ENCODE peak calls at places on chromosomes 3 and 15, in seven cellular contexts. E is breast epithelium, U is mesothelial cell of epicardium, Y is H1, M is Calu3, F is Panc1, W is HFF-Myc. V is an unnamed sample.
A peak's percentile ranks its signal among the peaks of the same experiment; 100 is the strongest.

GRCh38 chr15:70289191-70289955 is 191.7 kb upstream of the TLE3 start:
- DNase-seq in E (peak; percentile 90), U (no peak), Y (no peak), M (no peak), F (no peak), W (peak; percentile 20), V (peak; percentile 77)

GRCh38 chr3:115927210-115927609 is 303.9 kb downstream of the GAP43 start:
- DNase-seq in E (no peak), U (no peak), Y (no peak), M (no peak), F (no peak), W (no peak), V (no peak)

GRCh38 chr3:17207979-17208378 is 323.2 kb downstream of the PLCL2 start:
- DNase-seq in E (no peak), U (no peak), Y (no peak), M (no peak), F (no peak), W (no peak), V (no peak)

GRCh38 chr3:129529436-129530210 is 1.2 kb downstream of the RHO start:
- DNase-seq in E (no peak), U (no peak), Y (no peak), M (no peak), F (no peak), W (no peak), V (no peak)

GRCh38 chr15:76325704-76326103 is 10.9 kb upstream of the ISL2 start:
- DNase-seq in E (no peak), U (no peak), Y (no peak), M (no peak), F (no peak), W (no peak), V (no peak)

GRCh38 chr3:55416381-55416821 is 70.7 kb downstream of the WNT5A start:
- DNase-seq in E (no peak), U (no peak), Y (no peak), M (no peak), F (no peak), W (peak; percentile 94), V (no peak)

GRCh38 chr3:115146418-115147328 is at the start of gene ZBTB20:
- DNase-seq in E (peak; percentile 65), U (peak; percentile 72), Y (peak; percentile 74), M (peak; percentile 32), F (no peak), W (no peak), V (peak; percentile 87)

GRCh38 chr15:83292317-83292716 is 7.9 kb upstream of the BNC1 start:
- DNase-seq in E (no peak), U (no peak), Y (no peak), M (no peak), F (no peak), W (no peak), V (no peak)

GRCh38 chr3:59749291-59749690 is 699.5 kb upstream of the CFAP20DC start:
- DNase-seq in E (no peak), U (no peak), Y (no peak), M (no peak), F (no peak), W (no peak), V (no peak)

DNA sequence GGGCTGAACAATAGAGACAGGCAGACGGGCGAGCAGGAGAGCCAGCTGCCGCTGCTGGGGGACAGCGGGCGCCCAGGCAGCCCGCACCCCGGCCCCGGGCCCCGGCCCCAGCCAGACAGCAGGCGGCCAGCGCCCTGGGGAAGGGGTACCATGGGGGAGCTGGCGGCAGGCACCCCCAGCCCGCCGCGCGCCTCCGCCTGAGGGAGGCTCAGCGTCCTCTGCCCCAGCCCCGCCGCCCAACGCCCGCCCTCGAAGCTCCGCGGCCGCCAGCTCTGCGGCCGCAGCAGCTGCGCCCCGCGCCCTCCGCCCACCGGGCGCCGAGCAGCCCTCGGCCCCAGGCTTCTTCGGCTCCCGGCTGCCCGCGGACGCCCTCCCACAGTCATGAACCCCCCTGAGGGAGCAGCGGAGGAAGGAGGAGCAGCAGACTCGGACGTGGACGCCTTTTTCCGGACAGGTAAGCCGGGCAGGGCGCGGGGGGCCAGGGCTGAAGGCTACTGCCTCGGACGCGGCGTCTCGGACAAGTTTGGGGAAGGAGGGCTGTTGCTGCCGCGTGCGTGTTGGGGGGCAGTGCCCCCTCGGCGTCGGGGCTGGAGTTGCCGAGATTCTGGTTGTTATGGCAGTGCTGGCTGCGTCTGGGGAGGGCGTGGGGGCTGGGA is 41.6 kb upstream of the ROPN1 start:
- DNase-seq in E (no peak), U (no peak), Y (peak; percentile 71), M (no peak), F (no peak), W (no peak), V (peak; percentile 62)
- TF ChIP-seq CTCF in E (no peak), U (no peak), Y (no peak), M (peak; percentile 13), F (peak; percentile 69), W (no peak), V (peak; percentile 36)

GRCh38 chr15:97747342-97747741 is 213.2 kb upstream of the ARRDC4 start:
- DNase-seq in E (no peak), U (no peak), Y (no peak), M (no peak), F (no peak), W (no peak), V (no peak)

GRCh38 chr15:97750071-97750470 is 210.4 kb upstream of the ARRDC4 start:
- DNase-seq in E (no peak), U (no peak), Y (no peak), M (no peak), F (no peak), W (no peak), V (no peak)

GRCh38 chr15:97748576-97748975 is 211.9 kb upstream of the ARRDC4 start:
- DNase-seq in E (no peak), U (no peak), Y (no peak), M (no peak), F (no peak), W (no peak), V (no peak)

GRCh38 chr15:97745481-97746071 is 214.9 kb upstream of the ARRDC4 start:
- DNase-seq in E (no peak), U (no peak), Y (peak; percentile 67), M (peak; percentile 80), F (no peak), W (peak; percentile 0), V (no peak)
- TF ChIP-seq CTCF in E (no peak), U (peak; percentile 66), Y (peak; percentile 21), M (peak; percentile 80), F (peak; percentile 81), W (peak; percentile 60), V (peak; percentile 35)

GRCh38 chr15:59396211-59396610 is 23.5 kb upstream of the MYO1E start:
- DNase-seq in E (no peak), U (no peak), Y (no peak), M (no peak), F (no peak), W (no peak), V (no peak)
- TF ChIP-seq CTCF in E (no peak), U (no peak), Y (no peak), M (no peak), F (no peak), W (no peak), V (no peak)

GRCh38 chr3:107822308-107822707 is 268.5 kb downstream of the CD47 start:
- DNase-seq in E (no peak), U (no peak), Y (no peak), M (no peak), F (no peak), W (no peak), V (no peak)
- TF ChIP-seq CTCF in E (no peak), U (peak; percentile 18), Y (no peak), M (no peak), F (no peak), W (no peak), V (no peak)

DNA sequence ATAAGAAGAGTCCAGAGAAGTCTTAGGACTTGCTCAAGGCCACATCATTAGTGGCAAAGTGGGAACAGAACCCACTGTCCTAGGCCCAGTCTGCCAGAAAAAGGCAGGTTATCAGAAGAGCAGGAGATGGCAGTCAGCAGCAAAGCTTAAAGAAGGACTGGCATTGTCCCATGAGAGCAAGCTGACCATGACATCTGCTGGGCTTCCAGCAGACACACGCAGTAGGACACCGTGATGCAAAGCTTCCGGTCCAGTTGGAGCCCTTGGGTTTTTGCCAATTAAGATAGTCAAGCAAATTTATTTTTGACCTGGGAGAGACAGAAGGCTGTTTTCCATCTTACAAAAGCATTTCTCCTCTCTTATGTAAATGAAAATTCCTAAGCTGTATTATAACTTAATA is 42.1 kb downstream of the ZBTB38 start:
- DNase-seq in E (no peak), U (no peak), Y (no peak), M (no peak), F (no peak), W (no peak), V (peak; percentile 86)
- TF ChIP-seq CTCF in E (no peak), U (no peak), Y (no peak), M (no peak), F (peak; percentile 11), W (no peak), V (no peak)

GRCh38 chr3:39216176-39216790 is 23.9 kb upstream of the XIRP1 start:
- DNase-seq in E (no peak), U (no peak), Y (no peak), M (no peak), F (no peak), W (no peak), V (no peak)
- TF ChIP-seq CTCF in E (no peak), U (no peak), Y (no peak), M (no peak), F (no peak), W (no peak), V (no peak)

GRCh38 chr3:52197842-52198625 is at the start of gene ALAS1:
- DNase-seq in E (peak; percentile 83), U (peak; percentile 99), Y (peak; percentile 98), M (peak; percentile 95), F (peak; percentile 33), W (peak; percentile 49), V (peak; percentile 95)
- TF ChIP-seq CTCF in E (no peak), U (no peak), Y (no peak), M (no peak), F (no peak), W (no peak), V (peak; percentile 35)

V was measured in sigmoid colon.